ENCODE peak calls at places on chromosomes 16 and 17, in seven cellular contexts. V is GM23248, E is skeletal muscle cell, H is neural progenitor cell, R is endodermal cell, Y is HAP-1, G is fibroblast of pulmonary artery. K is an unnamed sample.

GRCh38 chr17:16215965-16216316 is 607 bp upstream of the NCOR1 start:
- DNase-seq in R (no peak), G (no peak), E (no peak), H (no peak), V (peak), Y (peak), K (peak)

GRCh38 chr16:53541326-53541725 is 38.3 kb upstream of the AKTIP start:
- DNase-seq in H (no peak), Y (no peak), V (peak), G (peak), R (no peak), E (peak), K (no peak)

GRCh38 chr17:82548681-82549303 is 29.3 kb downstream of the FOXK2 start:
- DNase-seq in R (no peak), V (no peak), G (peak), H (no peak), E (no peak), Y (no peak), K (no peak)

GRCh38 chr17:77461277-77462057 is 320.7 kb downstream of the SEC14L1 start:
- DNase-seq in Y (no peak), V (no peak), E (no peak), H (no peak), G (no peak), R (no peak), K (no peak)

GRCh38 chr17:42347198-42347597 is 41.0 kb downstream of the STAT3 start:
- DNase-seq in H (no peak), Y (no peak), E (no peak), V (peak), G (peak), R (no peak), K (peak)

GRCh38 chr17:63718981-63719380 is 19.1 kb upstream of the LIMD2 start:
- DNase-seq in G (no peak), E (no peak), H (no peak), V (no peak), R (no peak), Y (no peak), K (no peak)

GRCh38 chr17:57557363-57557762 is 187.7 kb downstream of the CCDC182 start:
- DNase-seq in E (no peak), V (no peak), H (no peak), R (no peak), Y (no peak), G (no peak), K (no peak)

GRCh38 chr17:48262982-48263586 is 155.5 kb downstream of the SNX11 start:
- DNase-seq in V (peak), Y (no peak), H (no peak), R (no peak), G (peak), E (no peak), K (no peak)

GRCh38 chr17:4161179-4161559 is 18.2 kb downstream of the CYB5D2 start:
- DNase-seq in Y (peak), V (peak), H (no peak), E (peak), R (peak), G (peak), K (peak)

GRCh38 chr17:1186923-1187771 is 7.4 kb upstream of the ABR start:
- DNase-seq in E (peak), V (peak), R (peak), H (peak), Y (peak), G (peak), K (peak)

GRCh38 chr17:59617141-59617757 is 2.4 kb upstream of the CLTC start:
- DNase-seq in Y (no peak), E (no peak), G (no peak), H (no peak), V (no peak), R (no peak), K (no peak)

GRCh38 chr16:2598133-2598641 is 60.4 kb downstream of the PDPK1 start:
- DNase-seq in G (no peak), E (no peak), H (no peak), R (no peak), V (no peak), Y (no peak), K (no peak)

GRCh38 chr16:2858245-2859025 is 465 bp upstream of the PRSS22 start:
- DNase-seq in Y (no peak), H (no peak), R (peak), V (no peak), G (no peak), E (no peak), K (no peak)

GRCh38 chr17:21419299-21420239 is 43.4 kb downstream of the KCNJ12 start:
- DNase-seq in V (no peak), G (no peak), H (no peak), E (no peak), R (peak), Y (no peak), K (no peak)

GRCh38 chr17:55723488-55723848 is 804 bp upstream of the TMEM100 start:
- DNase-seq in G (no peak), R (no peak), V (no peak), E (no peak), Y (no peak), H (no peak), K (no peak)

GRCh38 chr17:11391134-11391533 is 150.1 kb downstream of the SHISA6 start:
- DNase-seq in V (no peak), G (no peak), Y (no peak), H (peak), E (no peak), R (peak), K (no peak)

GRCh38 chr17:62791235-62792121 is 16.6 kb downstream of the MARCHF10 start:
- DNase-seq in E (peak), G (peak), Y (no peak), R (peak), H (no peak), V (peak), K (peak)

GRCh38 chr17:13003454-13003851 is 14.4 kb downstream of the ELAC2 start:
- DNase-seq in E (no peak), V (no peak), G (no peak), Y (no peak), R (no peak), H (no peak), K (no peak)

GRCh38 chr17:66542183-66542966 is 240.0 kb downstream of the PRKCA start:
- DNase-seq in H (no peak), V (peak), Y (no peak), G (peak), R (no peak), E (peak), K (peak)

GRCh38 chr16:86104537-86105048 is 205.6 kb downstream of the IRF8 start:
- DNase-seq in Y (no peak), V (no peak), G (no peak), E (no peak), H (no peak), R (no peak), K (no peak)

GRCh38 chr17:49630113-49630900 is 47.6 kb downstream of the SPOP start:
- DNase-seq in H (no peak), R (no peak), G (no peak), V (no peak), Y (no peak), E (no peak), K (no peak)

GRCh38 chr16:80285089-80285488 is 255.7 kb upstream of the DYNLRB2 start:
- DNase-seq in Y (no peak), V (peak), G (peak), E (no peak), H (no peak), R (no peak), K (peak)

GRCh38 chr17:72556944-72557826 is 436.4 kb downstream of the SOX9 start:
- DNase-seq in V (peak), R (peak), G (peak), Y (peak), E (no peak), H (peak), K (peak)

GRCh38 chr17:65254166-65254565 is 117.0 kb downstream of the RGS9 start:
- DNase-seq in V (peak), R (peak), G (peak), H (peak), E (no peak), Y (no peak), K (no peak)

GRCh38 chr16:13435873-13436474 is 484.0 kb upstream of the ERCC4 start:
- DNase-seq in V (no peak), R (peak), E (no peak), G (no peak), H (peak), Y (no peak), K (no peak)

GRCh38 chr16:82454152-82454551 is 172.6 kb upstream of the CDH13 start:
- DNase-seq in H (no peak), V (no peak), R (no peak), E (no peak), G (no peak), Y (no peak), K (no peak)

GRCh38 chr17:28667870-28668269 is 5.9 kb downstream of the SUPT6H start:
- DNase-seq in Y (no peak), E (no peak), R (no peak), V (no peak), G (no peak), H (no peak), K (no peak)

GRCh38 chr16:72189865-72190371 is 18.0 kb upstream of the PMFBP1 start:
- DNase-seq in Y (no peak), R (no peak), E (peak), G (peak), H (no peak), V (peak), K (peak)

GRCh38 chr16:88017006-88017405 is 65.8 kb downstream of the BANP start:
- DNase-seq in H (no peak), Y (no peak), G (no peak), R (no peak), E (no peak), V (no peak), K (no peak)

GRCh38 chr16:68453816-68454215 is 5.5 kb upstream of the SMPD3 start:
- DNase-seq in Y (no peak), H (no peak), V (no peak), E (no peak), R (no peak), G (no peak), K (no peak)

GRCh38 chr16:53809088-53809951 is 105.4 kb downstream of the FTO start:
- DNase-seq in E (peak), H (no peak), V (peak), G (peak), Y (no peak), R (no peak), K (peak)

GRCh38 chr17:32398946-32399345 is 45.4 kb upstream of the PSMD11 start:
- DNase-seq in R (no peak), H (no peak), E (no peak), Y (no peak), G (no peak), V (no peak), K (no peak)

GRCh38 chr16:47731252-47731651 is 270.1 kb downstream of the PHKB start:
- DNase-seq in H (no peak), G (peak), R (no peak), E (peak), Y (no peak), V (peak), K (peak)

GRCh38 chr16:30541502-30542329 is 7.1 kb upstream of the ZNF747 start:
- DNase-seq in Y (no peak), E (peak), G (peak), R (peak), V (peak), H (peak), K (peak)

GRCh38 chr16:60815033-60815432 is 1221.2 kb downstream of the CDH8 start:
- DNase-seq in H (no peak), V (no peak), G (no peak), R (no peak), E (no peak), Y (no peak), K (no peak)

GRCh38 chr16:20857281-20857680 is 42.9 kb downstream of the DCUN1D3 start:
- DNase-seq in R (no peak), G (no peak), V (no peak), Y (no peak), H (no peak), E (no peak), K (no peak)

GRCh38 chr16:12089492-12090161 is 113.1 kb downstream of the SNX29 start:
- DNase-seq in V (peak), G (peak), R (peak), E (peak), H (peak), Y (no peak), K (peak)

GRCh38 chr17:58487589-58488427 is at the start of gene HSF5:
- DNase-seq in G (peak), E (no peak), R (peak), H (no peak), V (no peak), Y (no peak), K (peak)

GRCh38 chr16:83887088-83887487 is 11.8 kb upstream of the MLYCD start:
- DNase-seq in V (peak), Y (no peak), E (no peak), R (no peak), H (peak), G (peak), K (peak)

GRCh38 chr16:83878838-83879237 is 20.1 kb upstream of the MLYCD start:
- DNase-seq in H (peak), G (peak), V (peak), R (no peak), Y (peak), E (no peak), K (peak)

GRCh38 chr16:49576941-49577340 is 203.3 kb downstream of the C16orf78 start:
- DNase-seq in V (no peak), H (no peak), Y (no peak), G (no peak), R (no peak), E (no peak), K (no peak)

GRCh38 chr16:49581630-49582298 is 208.2 kb downstream of the C16orf78 start:
- DNase-seq in Y (no peak), G (no peak), E (no peak), V (no peak), R (no peak), H (no peak), K (no peak)

GRCh38 chr16:49585143-49585542 is 211.5 kb downstream of the C16orf78 start:
- DNase-seq in V (no peak), E (no peak), G (no peak), R (no peak), H (no peak), Y (no peak), K (no peak)

GRCh38 chr16:49578435-49579024 is 204.9 kb downstream of the C16orf78 start:
- DNase-seq in V (no peak), Y (no peak), E (no peak), H (no peak), G (no peak), R (no peak), K (no peak)

DNA sequence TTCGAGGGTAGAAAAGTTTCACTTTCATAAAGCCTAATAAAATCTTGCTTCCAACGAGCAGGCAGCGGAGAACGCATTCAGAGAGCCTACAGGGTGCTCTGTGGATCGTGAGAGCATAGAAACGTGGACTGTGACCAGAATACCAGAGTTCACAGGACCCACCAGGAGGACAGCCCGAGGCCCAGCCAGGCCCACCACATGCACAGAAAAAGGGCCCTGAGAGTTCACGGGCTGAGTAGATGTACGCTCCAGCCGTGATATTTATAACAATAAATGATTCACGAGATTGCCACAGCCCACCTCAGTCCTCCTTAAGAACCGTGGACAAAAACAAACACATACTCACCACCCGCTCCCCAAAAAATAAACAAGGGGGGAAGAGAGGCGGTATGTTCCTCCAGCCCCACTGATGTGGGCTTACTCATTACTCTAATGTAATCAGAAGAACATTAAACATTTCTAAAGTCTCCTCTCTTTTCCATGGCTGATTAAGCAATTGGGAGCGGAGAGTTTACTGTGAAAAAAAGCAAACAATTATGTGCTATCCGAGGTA is 207.2 kb downstream of the C16orf78 start:
- DNase-seq in H (no peak), G (no peak), V (no peak), R (no peak), E (no peak), Y (no peak), K (no peak)
- H3K4me3 ChIP-seq in H (no peak), G (no peak), V (no peak), R (no peak), E (no peak), Y (no peak), K (no peak)

GRCh38 chr17:78748730-78749317 is 33.2 kb downstream of the CYTH1 start:
- DNase-seq in R (no peak), E (no peak), G (peak), H (no peak), Y (no peak), V (peak), K (peak)
- H3K4me3 ChIP-seq in R (no peak), E (no peak), G (no peak), H (no peak), Y (no peak), V (peak), K (no peak)

GRCh38 chr17:78746263-78746948 is 35.7 kb downstream of the CYTH1 start:
- DNase-seq in G (no peak), Y (no peak), R (no peak), E (no peak), H (no peak), V (no peak), K (no peak)
- H3K4me3 ChIP-seq in G (no peak), Y (no peak), R (no peak), E (no peak), H (no peak), V (no peak), K (no peak)

GRCh38 chr17:44969144-44969780 is 1.2 kb upstream of the C1QL1 start:
- DNase-seq in V (no peak), H (peak), E (no peak), R (peak), G (no peak), Y (no peak), K (no peak)
- H3K4me3 ChIP-seq in V (no peak), H (peak), E (peak), R (peak), G (no peak), Y (peak), K (no peak)

GRCh38 chr17:78716814-78717393 is 65.2 kb downstream of the CYTH1 start:
- DNase-seq in H (peak), Y (peak), R (peak), V (peak), E (no peak), G (peak), K (peak)
- H3K4me3 ChIP-seq in H (peak), Y (peak), R (no peak), V (peak), E (peak), G (peak), K (peak)

GRCh38 chr17:80559688-80560290 is 15.2 kb downstream of the RPTOR start:
- DNase-seq in R (no peak), H (no peak), V (no peak), Y (no peak), E (peak), G (peak), K (peak)

GRCh38 chr17:80565347-80566053 is 20.9 kb downstream of the RPTOR start:
- DNase-seq in E (no peak), G (no peak), Y (peak), R (peak), V (no peak), H (peak), K (no peak)

GRCh38 chr17:80558046-80558445 is 13.4 kb downstream of the RPTOR start:
- DNase-seq in G (no peak), V (no peak), R (no peak), Y (no peak), H (no peak), E (no peak), K (no peak)

GRCh38 chr17:80564545-80564944 is 19.9 kb downstream of the RPTOR start:
- DNase-seq in R (no peak), V (no peak), Y (no peak), G (no peak), E (no peak), H (no peak), K (no peak)

GRCh38 chr17:80561541-80562114 is 17.0 kb downstream of the RPTOR start:
- DNase-seq in R (no peak), H (no peak), G (no peak), V (no peak), Y (no peak), E (no peak), K (peak)
- H3K4me3 ChIP-seq in R (no peak), H (no peak), G (no peak), V (no peak), Y (no peak), E (no peak), K (no peak)

DNA sequence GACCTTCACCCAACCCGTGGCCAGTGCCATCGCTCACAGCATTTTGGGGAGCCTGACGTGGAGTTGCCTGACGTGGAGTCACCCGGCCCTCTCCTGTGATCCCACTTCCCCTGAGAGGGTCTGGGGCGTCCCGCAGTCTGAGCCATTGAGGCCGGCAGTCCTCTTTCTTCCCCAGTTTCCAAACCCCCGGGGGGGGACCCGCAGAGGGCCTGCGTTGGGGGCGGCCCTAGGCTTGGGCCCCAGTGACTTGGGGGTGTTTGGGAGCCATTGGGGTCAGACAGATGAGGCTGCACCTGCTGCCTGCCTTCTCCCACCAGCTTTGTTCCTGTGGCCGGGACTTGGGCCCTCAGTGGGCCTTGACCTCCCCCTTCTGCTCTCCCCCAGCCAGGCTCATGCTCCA is 1.7 kb downstream of the RHOT2 start:
- DNase-seq in R (no peak), H (no peak), E (no peak), Y (no peak), G (no peak), V (no peak), K (no peak)
- H3K4me3 ChIP-seq in R (no peak), H (no peak), E (no peak), Y (peak), G (peak), V (no peak), K (peak)

K was measured in foreskin fibroblast.